ENCODE peak calls at places on chromosomes 4 and X, in seven cellular contexts. R is COR-L47, J is heart right ventricle, A is omental fat pad, H is T follicular helper cell, K is H4, T is amygdala. F is an unnamed sample.

GRCh38 chrX:38260231-38260630 is 39.6 kb upstream of the SRPX start:
- DNase-seq in R (no peak), J (no peak), A (no peak), H (no peak), K (peak; percentile 21), T (no peak), F (no peak)

GRCh38 chr4:77613267-77613666 is 7.6 kb downstream of the CXCL13 start:
- DNase-seq in R (no peak), J (peak; percentile 27), A (no peak), H (no peak), K (no peak), T (no peak), F (peak; percentile 32)

GRCh38 chr4:24472514-24473308 is 111.6 kb downstream of the DHX15 start:
- DNase-seq in R (peak; percentile 82), J (peak; percentile 83), A (no peak), H (peak; percentile 57), K (peak; percentile 77), T (peak; percentile 15), F (peak; percentile 94)

GRCh38 chr4:86015412-86016350 is 344.2 kb downstream of the MAPK10 start:
- DNase-seq in R (no peak), J (no peak), A (no peak), H (no peak), K (no peak), T (no peak), F (no peak)

GRCh38 chr4:42761804-42762203 is 104.9 kb upstream of the ATP8A1 start:
- DNase-seq in R (no peak), J (no peak), A (no peak), H (no peak), K (no peak), T (no peak), F (no peak)

GRCh38 chr4:70632028-70632427 is 3.5 kb downstream of the ENAM start:
- DNase-seq in R (no peak), J (no peak), A (no peak), H (no peak), K (no peak), T (no peak), F (no peak)

GRCh38 chr4:73870778-73871177 is 1.6 kb downstream of the CXCL1 start:
- DNase-seq in R (no peak), J (no peak), A (no peak), H (no peak), K (no peak), T (no peak), F (no peak)

GRCh38 chr4:41258783-41259182 is 2.1 kb downstream of the UCHL1 start:
- DNase-seq in R (peak; percentile 37), J (no peak), A (no peak), H (no peak), K (peak; percentile 82), T (peak; percentile 52), F (no peak)

GRCh38 chr4:8655411-8656184 is 63.0 kb downstream of the CPZ start:
- DNase-seq in R (no peak), J (no peak), A (no peak), H (no peak), K (no peak), T (no peak), F (no peak)

GRCh38 chr4:7183780-7184460 is 8.4 kb upstream of the SORCS2 start:
- DNase-seq in R (no peak), J (no peak), A (no peak), H (no peak), K (no peak), T (no peak), F (no peak)

GRCh38 chrX:46580613-46581012 is 7.0 kb downstream of the CHST7 start:
- DNase-seq in R (no peak), J (no peak), A (no peak), H (no peak), K (no peak), T (no peak), F (no peak)

GRCh38 chrX:154459843-154460242 is 1.8 kb downstream of the PLXNA3 start:
- DNase-seq in R (no peak), J (no peak), A (no peak), H (no peak), K (no peak), T (no peak), F (peak; percentile 70)

GRCh38 chr4:81436096-81436495 is 35.6 kb downstream of the RASGEF1B start:
- DNase-seq in R (no peak), J (no peak), A (no peak), H (no peak), K (no peak), T (no peak), F (no peak)

GRCh38 chr4:150909116-150909515 is 106.0 kb downstream of the LRBA start:
- DNase-seq in R (no peak), J (no peak), A (no peak), H (no peak), K (no peak), T (no peak), F (no peak)

GRCh38 chr4:137193564-137193963 is 338.7 kb downstream of the PCDH18 start:
- DNase-seq in R (no peak), J (no peak), A (no peak), H (no peak), K (no peak), T (no peak), F (no peak)

GRCh38 chr4:70868778-70869177 is 29.1 kb upstream of the GRSF1 start:
- DNase-seq in R (no peak), J (no peak), A (no peak), H (no peak), K (no peak), T (no peak), F (no peak)

F was measured in right cardiac atrium.